ENCODE peak calls at places on chromosomes 6 and 20, in five cellular contexts. J is tibial artery, N is cardiac muscle cell, I is adrenal gland, O is tibial nerve. D is an unnamed sample.
A peak's percentile ranks its signal among the peaks of the same experiment; 100 is the strongest.

GRCh38 chr20:34083137-34083536 is 28.9 kb downstream of the EIF2S2 start:
- DNase-seq in J (peak; percentile 73), N (peak; percentile 29), I (peak; percentile 96), O (peak; percentile 41), D (peak; percentile 89)

GRCh38 chr20:2798095-2798805 is 2.2 kb downstream of the CPXM1 start:
- DNase-seq in J (no peak), N (no peak), I (no peak), O (no peak), D (no peak)

GRCh38 chr20:63879264-63879663 is 14.2 kb downstream of the TPD52L2 start:
- DNase-seq in J (no peak), N (no peak), I (no peak), O (no peak), D (no peak)

GRCh38 chr6:56437171-56437900 is 190.0 kb upstream of the COL21A1 start:
- DNase-seq in J (no peak), N (no peak), I (no peak), O (no peak), D (no peak)

GRCh38 chr6:155177369-155177961 is 86.3 kb upstream of the CLDN20 start:
- DNase-seq in J (no peak), N (peak; percentile 75), I (no peak), O (no peak), D (no peak)

GRCh38 chr20:49140834-49141233 is 47.3 kb downstream of the STAU1 start:
- DNase-seq in J (no peak), N (no peak), I (no peak), O (no peak), D (no peak)

GRCh38 chr20:1509237-1509636 is 18.0 kb upstream of the SIRPB2 start:
- DNase-seq in J (no peak), N (peak; percentile 6), I (no peak), O (no peak), D (no peak)

GRCh38 chr6:1701668-1702353 is 92.1 kb downstream of the FOXC1 start:
- DNase-seq in J (peak; percentile 68), N (peak; percentile 53), I (no peak), O (no peak), D (no peak)

GRCh38 chr6:52361945-52362442 is at the start of gene PAQR8:
- DNase-seq in J (peak; percentile 52), N (peak; percentile 81), I (peak; percentile 57), O (peak; percentile 38), D (peak; percentile 71)

GRCh38 chr6:25788305-25788922 is 33.9 kb downstream of the SLC17A4 start:
- DNase-seq in J (peak; percentile 24), N (peak; percentile 54), I (peak; percentile 60), O (no peak), D (peak; percentile 47)

GRCh38 chr6:81940451-81940850 is 188.0 kb upstream of the TENT5A start:
- DNase-seq in J (no peak), N (no peak), I (no peak), O (no peak), D (no peak)

GRCh38 chr6:79750806-79751205 is 119.7 kb downstream of the SH3BGRL2 start:
- DNase-seq in J (no peak), N (no peak), I (no peak), O (no peak), D (no peak)

GRCh38 chr6:97714772-97715171 is 431.8 kb upstream of the MMS22L start:
- DNase-seq in J (no peak), N (no peak), I (no peak), O (no peak), D (no peak)

GRCh38 chr6:128491041-128491642 is 29.3 kb downstream of the PTPRK start:
- DNase-seq in J (no peak), N (no peak), I (no peak), O (no peak), D (no peak)

GRCh38 chr6:168035098-168035660 is 37.7 kb downstream of the KIF25 start:
- DNase-seq in J (peak; percentile 39), N (peak; percentile 77), I (peak; percentile 60), O (no peak), D (peak; percentile 51)

GRCh38 chr6:124854338-124854922 is 107.8 kb upstream of the RNF217 start:
- DNase-seq in J (no peak), N (no peak), I (no peak), O (no peak), D (no peak)

GRCh38 chr6:47473791-47474351 is 3.7 kb upstream of the CD2AP start:
- DNase-seq in J (no peak), N (no peak), I (no peak), O (no peak), D (no peak)

GRCh38 chr20:33733654-33734576 is 2.1 kb downstream of the ZNF341 start:
- DNase-seq in J (no peak), N (no peak), I (peak; percentile 45), O (no peak), D (peak; percentile 50)

GRCh38 chr6:6930223-6930880 is 177.4 kb upstream of the RREB1 start:
- DNase-seq in J (no peak), N (peak; percentile 23), I (no peak), O (no peak), D (no peak)

GRCh38 chr6:6925391-6926164 is 182.2 kb upstream of the RREB1 start:
- DNase-seq in J (no peak), N (no peak), I (no peak), O (no peak), D (no peak)

GRCh38 chr6:6924708-6925107 is 183.1 kb upstream of the RREB1 start:
- DNase-seq in J (no peak), N (no peak), I (peak; percentile 81), O (no peak), D (no peak)

GRCh38 chr6:6931047-6932025 is 176.4 kb upstream of the RREB1 start:
- DNase-seq in J (no peak), N (no peak), I (no peak), O (no peak), D (no peak)

GRCh38 chr6:6927437-6928361 is 180.1 kb upstream of the RREB1 start:
- DNase-seq in J (no peak), N (peak; percentile 80), I (no peak), O (no peak), D (peak; percentile 49)
- TF ChIP-seq CTCF in J (no peak), N (no peak), I (no peak), O (no peak), D (no peak)

DNA sequence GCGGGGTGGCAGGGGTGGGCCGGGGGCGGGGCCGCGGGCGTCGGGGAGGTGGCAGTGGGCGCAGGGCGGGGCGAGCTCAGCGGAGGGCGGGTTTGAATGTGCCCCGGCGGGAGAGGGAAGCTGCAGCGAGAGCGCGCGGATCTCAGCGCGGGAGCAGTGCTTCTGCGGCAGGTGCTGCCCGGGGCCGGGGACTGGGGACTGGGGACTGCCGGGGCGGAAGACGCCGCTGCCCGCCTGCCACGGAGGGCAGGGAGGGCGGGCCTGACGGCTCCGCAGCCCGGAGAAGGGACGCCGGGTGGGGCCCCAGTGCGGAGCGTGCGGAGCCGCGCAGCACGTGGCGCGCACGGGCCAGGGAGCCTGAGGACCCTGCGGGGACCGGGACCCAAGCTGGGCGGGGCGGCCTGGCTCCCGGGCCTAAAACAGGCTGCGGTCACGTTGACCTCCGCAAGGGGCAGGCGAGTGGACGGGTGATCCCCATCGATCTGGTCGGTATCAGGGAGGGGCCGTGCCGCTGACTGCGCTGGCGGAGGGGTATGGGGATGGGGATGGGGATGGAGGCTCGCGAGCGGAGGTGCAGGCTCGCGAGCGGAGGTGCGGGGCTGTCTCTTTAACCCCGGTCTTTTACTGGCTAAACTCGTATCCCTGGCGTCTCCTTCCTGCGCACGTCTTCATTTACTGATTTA is at the start of gene SLC29A1:
- DNase-seq in J (peak; percentile 85), N (peak; percentile 87), I (peak; percentile 77), O (peak; percentile 71), D (peak; percentile 78)
- TF ChIP-seq CTCF in J (no peak), N (no peak), I (no peak), O (peak; percentile 8), D (no peak)

GRCh38 chr6:136201735-136202134 is 48.4 kb downstream of the MTFR2 start:
- DNase-seq in J (no peak), N (no peak), I (no peak), O (no peak), D (no peak)
- TF ChIP-seq CTCF in J (no peak), N (no peak), I (no peak), O (no peak), D (no peak)

DNA sequence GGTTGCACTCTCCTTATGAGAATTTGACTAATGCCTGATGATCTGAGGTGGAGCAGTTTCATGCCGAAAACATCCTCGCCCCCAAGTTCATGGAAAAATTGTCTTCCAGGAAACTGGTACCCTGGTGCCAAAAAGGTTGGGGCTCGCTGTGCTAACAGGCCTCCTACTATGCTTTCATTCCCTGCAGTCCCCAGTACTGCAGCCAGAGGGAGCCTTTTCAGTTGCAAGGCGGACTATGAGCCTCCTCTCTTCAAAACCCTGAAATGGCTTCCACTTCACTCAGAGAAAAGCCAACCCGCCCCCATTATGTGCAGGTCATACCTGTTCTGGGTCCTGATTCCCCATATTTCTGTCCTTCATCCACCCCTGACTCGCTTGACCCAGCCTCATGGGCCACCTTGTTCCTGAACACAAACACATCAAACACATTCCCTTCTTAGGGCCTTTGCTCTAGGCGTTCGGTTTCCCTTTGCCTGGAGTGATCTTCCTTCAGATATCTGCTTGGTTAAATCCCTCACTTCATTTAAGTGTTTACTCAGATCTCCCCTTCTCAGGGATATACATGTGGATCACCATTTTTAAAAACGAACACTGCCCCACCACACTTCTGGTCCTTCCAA is 173.7 kb downstream of the PHACTR1 start:
- DNase-seq in J (no peak), N (no peak), I (no peak), O (no peak), D (no peak)
- TF ChIP-seq CTCF in J (no peak), N (peak; percentile 49), I (no peak), O (no peak), D (no peak)

GRCh38 chr6:137868721-137869631 is 1.9 kb downstream of the TNFAIP3 start:
- DNase-seq in J (no peak), N (no peak), I (no peak), O (no peak), D (no peak)
- TF ChIP-seq CTCF in J (no peak), N (no peak), I (no peak), O (no peak), D (no peak)

GRCh38 chr6:69489970-69490369 is 306.8 kb downstream of the LMBRD1 start:
- DNase-seq in J (no peak), N (no peak), I (no peak), O (no peak), D (no peak)

DNA sequence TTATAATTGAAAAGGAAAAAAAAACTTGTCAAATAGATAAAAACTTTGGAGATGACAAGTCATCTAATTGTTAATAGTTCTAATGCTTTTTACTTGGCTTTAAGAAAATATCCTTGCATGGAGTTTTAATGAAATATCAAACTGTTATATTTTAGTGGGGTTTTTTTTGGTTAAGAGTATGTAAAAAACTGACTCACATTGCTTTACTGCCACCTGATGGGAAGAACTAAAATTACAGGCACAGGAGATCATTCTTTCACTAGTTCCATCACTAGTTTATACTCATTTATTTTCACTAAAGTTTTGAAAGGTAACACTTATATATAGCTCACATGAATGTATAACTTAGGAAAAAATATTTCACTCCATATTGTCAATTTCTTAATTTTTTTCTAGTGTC is 309.1 kb downstream of the LMBRD1 start:
- DNase-seq in J (no peak), N (no peak), I (no peak), O (no peak), D (no peak)
- TF ChIP-seq CTCF in J (no peak), N (no peak), I (no peak), O (no peak), D (no peak)

D was measured in lung.